ENCODE peak calls at places on chromosomes 11 and 22, in seven cellular contexts. One of them, this sample, is unnamed.

GRCh38 chr11:66902486-66903177 is 45.8 kb downstream of the LRFN4 start:
- DNase-seq in naive thymus-derived CD8-positive, alpha-beta T cell: no peak
- DNase-seq in stimulated activated CD4-positive, alpha-beta T cell treated with anti-CD3 and anti-CD28 coated beads, Interleukin-4, amount 100 ng/mL, for 24 hours: no peak
- DNase-seq in left cardiac atrium: no peak
- DNase-seq in heart right ventricle: no peak
- DNase-seq in myocyte: peak
- DNase-seq in endothelial cell: no peak
- DNase-seq in this sample: no peak

GRCh38 chr22:22787151-22787550 is 100.5 kb upstream of the IGLL5 start:
- DNase-seq in naive thymus-derived CD8-positive, alpha-beta T cell: no peak
- DNase-seq in stimulated activated CD4-positive, alpha-beta T cell treated with anti-CD3 and anti-CD28 coated beads, Interleukin-4, amount 100 ng/mL, for 24 hours: no peak
- DNase-seq in left cardiac atrium: no peak
- DNase-seq in heart right ventricle: no peak
- DNase-seq in myocyte: no peak
- DNase-seq in endothelial cell: no peak
- DNase-seq in this sample: no peak

GRCh38 chr11:62400760-62401159 is 18.1 kb upstream of the SCGB1A1 start:
- DNase-seq in naive thymus-derived CD8-positive, alpha-beta T cell: no peak
- DNase-seq in stimulated activated CD4-positive, alpha-beta T cell treated with anti-CD3 and anti-CD28 coated beads, Interleukin-4, amount 100 ng/mL, for 24 hours: no peak
- DNase-seq in left cardiac atrium: peak
- DNase-seq in heart right ventricle: peak
- DNase-seq in myocyte: peak
- DNase-seq in endothelial cell: no peak
- DNase-seq in this sample: peak

GRCh38 chr11:70463478-70464255 is 65.3 kb downstream of the CTTN start:
- DNase-seq in naive thymus-derived CD8-positive, alpha-beta T cell: no peak
- DNase-seq in stimulated activated CD4-positive, alpha-beta T cell treated with anti-CD3 and anti-CD28 coated beads, Interleukin-4, amount 100 ng/mL, for 24 hours: no peak
- DNase-seq in left cardiac atrium: no peak
- DNase-seq in heart right ventricle: no peak
- DNase-seq in myocyte: no peak
- DNase-seq in endothelial cell: no peak
- DNase-seq in this sample: no peak

GRCh38 chr22:46121523-46122287 is 28.6 kb upstream of the PPARA start:
- DNase-seq in naive thymus-derived CD8-positive, alpha-beta T cell: no peak
- DNase-seq in stimulated activated CD4-positive, alpha-beta T cell treated with anti-CD3 and anti-CD28 coated beads, Interleukin-4, amount 100 ng/mL, for 24 hours: no peak
- DNase-seq in left cardiac atrium: no peak
- DNase-seq in heart right ventricle: no peak
- DNase-seq in myocyte: peak
- DNase-seq in endothelial cell: no peak
- DNase-seq in this sample: no peak

GRCh38 chr22:50260801-50261614 is 475 bp downstream of the MAPK12 start:
- DNase-seq in naive thymus-derived CD8-positive, alpha-beta T cell: no peak
- DNase-seq in stimulated activated CD4-positive, alpha-beta T cell treated with anti-CD3 and anti-CD28 coated beads, Interleukin-4, amount 100 ng/mL, for 24 hours: no peak
- DNase-seq in left cardiac atrium: peak
- DNase-seq in heart right ventricle: no peak
- DNase-seq in myocyte: peak
- DNase-seq in endothelial cell: no peak
- DNase-seq in this sample: no peak

GRCh38 chr11:101880208-101880607 is 34.6 kb upstream of the CEP126 start:
- DNase-seq in naive thymus-derived CD8-positive, alpha-beta T cell: no peak
- DNase-seq in stimulated activated CD4-positive, alpha-beta T cell treated with anti-CD3 and anti-CD28 coated beads, Interleukin-4, amount 100 ng/mL, for 24 hours: no peak
- DNase-seq in left cardiac atrium: no peak
- DNase-seq in heart right ventricle: no peak
- DNase-seq in myocyte: peak
- DNase-seq in endothelial cell: no peak
- DNase-seq in this sample: no peak

GRCh38 chr11:34531663-34532062 is 18.1 kb upstream of the ELF5 start:
- DNase-seq in naive thymus-derived CD8-positive, alpha-beta T cell: no peak
- DNase-seq in stimulated activated CD4-positive, alpha-beta T cell treated with anti-CD3 and anti-CD28 coated beads, Interleukin-4, amount 100 ng/mL, for 24 hours: no peak
- DNase-seq in left cardiac atrium: no peak
- DNase-seq in heart right ventricle: no peak
- DNase-seq in myocyte: no peak
- DNase-seq in endothelial cell: no peak
- DNase-seq in this sample: no peak

GRCh38 chr11:64743591-64744543 is at the start of gene RASGRP2:
- DNase-seq in naive thymus-derived CD8-positive, alpha-beta T cell: peak
- DNase-seq in stimulated activated CD4-positive, alpha-beta T cell treated with anti-CD3 and anti-CD28 coated beads, Interleukin-4, amount 100 ng/mL, for 24 hours: peak
- DNase-seq in left cardiac atrium: peak
- DNase-seq in heart right ventricle: peak
- DNase-seq in myocyte: no peak
- DNase-seq in endothelial cell: peak
- DNase-seq in this sample: peak

GRCh38 chr22:29288837-29289236 is 17.6 kb upstream of the GAS2L1 start:
- DNase-seq in naive thymus-derived CD8-positive, alpha-beta T cell: no peak
- DNase-seq in stimulated activated CD4-positive, alpha-beta T cell treated with anti-CD3 and anti-CD28 coated beads, Interleukin-4, amount 100 ng/mL, for 24 hours: no peak
- DNase-seq in left cardiac atrium: no peak
- DNase-seq in heart right ventricle: no peak
- DNase-seq in myocyte: no peak
- DNase-seq in endothelial cell: no peak
- DNase-seq in this sample: no peak

GRCh38 chr11:1760351-1761109 is 3.2 kb downstream of the CTSD start:
- DNase-seq in naive thymus-derived CD8-positive, alpha-beta T cell: peak
- DNase-seq in stimulated activated CD4-positive, alpha-beta T cell treated with anti-CD3 and anti-CD28 coated beads, Interleukin-4, amount 100 ng/mL, for 24 hours: no peak
- DNase-seq in left cardiac atrium: peak
- DNase-seq in heart right ventricle: peak
- DNase-seq in myocyte: peak
- DNase-seq in endothelial cell: no peak
- DNase-seq in this sample: peak

GRCh38 chr11:27718346-27718852 is 18.1 kb upstream of the BDNF start:
- DNase-seq in naive thymus-derived CD8-positive, alpha-beta T cell: no peak
- DNase-seq in stimulated activated CD4-positive, alpha-beta T cell treated with anti-CD3 and anti-CD28 coated beads, Interleukin-4, amount 100 ng/mL, for 24 hours: no peak
- DNase-seq in left cardiac atrium: no peak
- DNase-seq in heart right ventricle: no peak
- DNase-seq in myocyte: peak
- DNase-seq in endothelial cell: peak
- DNase-seq in this sample: no peak

GRCh38 chr11:7582338-7582985 is 68.7 kb downstream of the PPFIBP2 start:
- DNase-seq in naive thymus-derived CD8-positive, alpha-beta T cell: no peak
- DNase-seq in stimulated activated CD4-positive, alpha-beta T cell treated with anti-CD3 and anti-CD28 coated beads, Interleukin-4, amount 100 ng/mL, for 24 hours: no peak
- DNase-seq in left cardiac atrium: no peak
- DNase-seq in heart right ventricle: no peak
- DNase-seq in myocyte: peak
- DNase-seq in endothelial cell: no peak
- DNase-seq in this sample: no peak

GRCh38 chr11:126112547-126112946 is 49.9 kb upstream of the CDON start:
- DNase-seq in naive thymus-derived CD8-positive, alpha-beta T cell: no peak
- DNase-seq in stimulated activated CD4-positive, alpha-beta T cell treated with anti-CD3 and anti-CD28 coated beads, Interleukin-4, amount 100 ng/mL, for 24 hours: no peak
- DNase-seq in left cardiac atrium: peak
- DNase-seq in heart right ventricle: peak
- DNase-seq in myocyte: peak
- DNase-seq in endothelial cell: no peak
- DNase-seq in this sample: no peak

GRCh38 chr11:58924230-58924629 is 15.1 kb upstream of the GLYATL1 start:
- DNase-seq in naive thymus-derived CD8-positive, alpha-beta T cell: no peak
- DNase-seq in stimulated activated CD4-positive, alpha-beta T cell treated with anti-CD3 and anti-CD28 coated beads, Interleukin-4, amount 100 ng/mL, for 24 hours: no peak
- DNase-seq in left cardiac atrium: no peak
- DNase-seq in heart right ventricle: no peak
- DNase-seq in myocyte: no peak
- DNase-seq in endothelial cell: no peak
- DNase-seq in this sample: no peak

GRCh38 chr11:71384561-71384960 is 63.6 kb downstream of the DHCR7 start:
- DNase-seq in naive thymus-derived CD8-positive, alpha-beta T cell: no peak
- DNase-seq in stimulated activated CD4-positive, alpha-beta T cell treated with anti-CD3 and anti-CD28 coated beads, Interleukin-4, amount 100 ng/mL, for 24 hours: no peak
- DNase-seq in left cardiac atrium: no peak
- DNase-seq in heart right ventricle: no peak
- DNase-seq in myocyte: no peak
- DNase-seq in endothelial cell: no peak
- DNase-seq in this sample: no peak

GRCh38 chr22:43345761-43346261 is 2.6 kb upstream of the SCUBE1 start:
- DNase-seq in naive thymus-derived CD8-positive, alpha-beta T cell: peak
- DNase-seq in stimulated activated CD4-positive, alpha-beta T cell treated with anti-CD3 and anti-CD28 coated beads, Interleukin-4, amount 100 ng/mL, for 24 hours: no peak
- DNase-seq in left cardiac atrium: no peak
- DNase-seq in heart right ventricle: no peak
- DNase-seq in myocyte: no peak
- DNase-seq in endothelial cell: no peak
- DNase-seq in this sample: no peak

GRCh38 chr22:49930128-49930527 is 11.7 kb downstream of the CRELD2 start:
- DNase-seq in naive thymus-derived CD8-positive, alpha-beta T cell: no peak
- DNase-seq in stimulated activated CD4-positive, alpha-beta T cell treated with anti-CD3 and anti-CD28 coated beads, Interleukin-4, amount 100 ng/mL, for 24 hours: no peak
- DNase-seq in left cardiac atrium: no peak
- DNase-seq in heart right ventricle: no peak
- DNase-seq in myocyte: no peak
- DNase-seq in endothelial cell: no peak
- DNase-seq in this sample: no peak

GRCh38 chr11:10041803-10042202 is 252.2 kb downstream of the SBF2 start:
- DNase-seq in naive thymus-derived CD8-positive, alpha-beta T cell: no peak
- DNase-seq in stimulated activated CD4-positive, alpha-beta T cell treated with anti-CD3 and anti-CD28 coated beads, Interleukin-4, amount 100 ng/mL, for 24 hours: no peak
- DNase-seq in left cardiac atrium: no peak
- DNase-seq in heart right ventricle: no peak
- DNase-seq in myocyte: no peak
- DNase-seq in endothelial cell: no peak
- DNase-seq in this sample: no peak

GRCh38 chr11:118168751-118169150 is 7.7 kb downstream of the SCN2B start:
- DNase-seq in naive thymus-derived CD8-positive, alpha-beta T cell: no peak
- DNase-seq in stimulated activated CD4-positive, alpha-beta T cell treated with anti-CD3 and anti-CD28 coated beads, Interleukin-4, amount 100 ng/mL, for 24 hours: no peak
- DNase-seq in left cardiac atrium: no peak
- DNase-seq in heart right ventricle: no peak
- DNase-seq in myocyte: no peak
- DNase-seq in endothelial cell: no peak
- DNase-seq in this sample: no peak

GRCh38 chr11:69971741-69972140 is 106.4 kb upstream of the ANO1 start:
- DNase-seq in naive thymus-derived CD8-positive, alpha-beta T cell: peak
- DNase-seq in stimulated activated CD4-positive, alpha-beta T cell treated with anti-CD3 and anti-CD28 coated beads, Interleukin-4, amount 100 ng/mL, for 24 hours: no peak
- DNase-seq in left cardiac atrium: no peak
- DNase-seq in heart right ventricle: no peak
- DNase-seq in myocyte: no peak
- DNase-seq in endothelial cell: no peak
- DNase-seq in this sample: no peak

GRCh38 chr11:120105576-120105975 is 32.3 kb downstream of the TRIM29 start:
- DNase-seq in naive thymus-derived CD8-positive, alpha-beta T cell: no peak
- DNase-seq in stimulated activated CD4-positive, alpha-beta T cell treated with anti-CD3 and anti-CD28 coated beads, Interleukin-4, amount 100 ng/mL, for 24 hours: no peak
- DNase-seq in left cardiac atrium: no peak
- DNase-seq in heart right ventricle: no peak
- DNase-seq in myocyte: no peak
- DNase-seq in endothelial cell: no peak
- DNase-seq in this sample: no peak

GRCh38 chr11:235998-236773 is at the start of gene SIRT3:
- DNase-seq in naive thymus-derived CD8-positive, alpha-beta T cell: peak
- DNase-seq in stimulated activated CD4-positive, alpha-beta T cell treated with anti-CD3 and anti-CD28 coated beads, Interleukin-4, amount 100 ng/mL, for 24 hours: peak
- DNase-seq in left cardiac atrium: peak
- DNase-seq in heart right ventricle: peak
- DNase-seq in myocyte: peak
- DNase-seq in endothelial cell: peak
- DNase-seq in this sample: peak

GRCh38 chr22:38715176-38715764 is 9.5 kb downstream of the GTPBP1 start:
- DNase-seq in naive thymus-derived CD8-positive, alpha-beta T cell: no peak
- DNase-seq in stimulated activated CD4-positive, alpha-beta T cell treated with anti-CD3 and anti-CD28 coated beads, Interleukin-4, amount 100 ng/mL, for 24 hours: no peak
- DNase-seq in left cardiac atrium: no peak
- DNase-seq in heart right ventricle: no peak
- DNase-seq in myocyte: no peak
- DNase-seq in endothelial cell: no peak
- DNase-seq in this sample: no peak